ENCODE peak calls at places on chromosome 12, in five cellular contexts. One of them, this sample, is unnamed.
A peak's percentile ranks its signal among the peaks of the same experiment; 100 is the strongest.

GRCh38 chr12:123805119-123805518 is 43.0 kb downstream of the DNAH10 start:
- DNase-seq in mucosa of descending colon: no peak
- DNase-seq in upper lobe of right lung: no peak
- DNase-seq in ascending aorta: no peak
- DNase-seq in lower lobe of right lung: no peak
- DNase-seq in this sample: no peak

GRCh38 chr12:31317471-31318397 is 8.2 kb downstream of the SINHCAF start:
- DNase-seq in mucosa of descending colon: no peak
- DNase-seq in lower lobe of right lung: no peak
- DNase-seq in upper lobe of right lung: no peak
- DNase-seq in ascending aorta: no peak
- DNase-seq in this sample: no peak

GRCh38 chr12:120367252-120367923 is 1.6 kb downstream of the MSI1 start:
- DNase-seq in mucosa of descending colon: peak; percentile 51
- DNase-seq in lower lobe of right lung: no peak
- DNase-seq in upper lobe of right lung: no peak
- DNase-seq in ascending aorta: no peak
- DNase-seq in this sample: no peak

GRCh38 chr12:599756-600155 is 63.5 kb downstream of the NINJ2 start:
- DNase-seq in upper lobe of right lung: no peak
- DNase-seq in lower lobe of right lung: no peak
- DNase-seq in ascending aorta: no peak
- DNase-seq in mucosa of descending colon: no peak
- DNase-seq in this sample: no peak

GRCh38 chr12:45089417-45089816 is 38.5 kb upstream of the DBX2 start:
- DNase-seq in upper lobe of right lung: no peak
- DNase-seq in lower lobe of right lung: no peak
- DNase-seq in mucosa of descending colon: no peak
- DNase-seq in ascending aorta: no peak
- DNase-seq in this sample: no peak

GRCh38 chr12:49649892-49650291 is 26.5 kb downstream of the PRPF40B start:
- DNase-seq in upper lobe of right lung: no peak
- DNase-seq in mucosa of descending colon: no peak
- DNase-seq in lower lobe of right lung: no peak
- DNase-seq in ascending aorta: no peak
- DNase-seq in this sample: no peak

GRCh38 chr12:100348657-100349454 is 8.0 kb upstream of the SLC17A8 start:
- DNase-seq in ascending aorta: no peak
- DNase-seq in lower lobe of right lung: no peak
- DNase-seq in mucosa of descending colon: no peak
- DNase-seq in upper lobe of right lung: no peak
- DNase-seq in this sample: no peak

GRCh38 chr12:113933201-113933786 is 32.8 kb downstream of the RBM19 start:
- DNase-seq in upper lobe of right lung: no peak
- DNase-seq in mucosa of descending colon: no peak
- DNase-seq in lower lobe of right lung: no peak
- DNase-seq in ascending aorta: no peak
- DNase-seq in this sample: no peak

GRCh38 chr12:78229491-78230209 is 399.0 kb downstream of the NAV3 start:
- DNase-seq in ascending aorta: no peak
- DNase-seq in mucosa of descending colon: no peak
- DNase-seq in upper lobe of right lung: no peak
- DNase-seq in lower lobe of right lung: no peak
- DNase-seq in this sample: no peak

GRCh38 chr12:56806303-56806702 is 43.2 kb downstream of the HSD17B6 start:
- DNase-seq in ascending aorta: no peak
- DNase-seq in upper lobe of right lung: no peak
- DNase-seq in mucosa of descending colon: no peak
- DNase-seq in lower lobe of right lung: no peak
- DNase-seq in this sample: no peak
- H3K9me3 ChIP-seq in ascending aorta: peaks cover 5% of the 10 kb centered on the region
- H3K9me3 ChIP-seq in upper lobe of right lung: no peaks in the 10 kb centered on the region
- H3K9me3 ChIP-seq in mucosa of descending colon: peaks cover 21% of the 10 kb centered on the region
- H3K9me3 ChIP-seq in lower lobe of right lung: peaks cover 22% of the 10 kb centered on the region
- H3K9me3 ChIP-seq in this sample: peaks cover 35% of the 10 kb centered on the region

GRCh38 chr12:95701722-95702418 is 88.7 kb downstream of the NTN4 start:
- DNase-seq in ascending aorta: no peak
- DNase-seq in mucosa of descending colon: no peak
- DNase-seq in upper lobe of right lung: no peak
- DNase-seq in lower lobe of right lung: no peak
- DNase-seq in this sample: no peak
- H3K9me3 ChIP-seq in ascending aorta: no peaks in the 10 kb centered on the region
- H3K9me3 ChIP-seq in mucosa of descending colon: no peaks in the 10 kb centered on the region
- H3K9me3 ChIP-seq in upper lobe of right lung: no peaks in the 10 kb centered on the region
- H3K9me3 ChIP-seq in lower lobe of right lung: no peaks in the 10 kb centered on the region
- H3K9me3 ChIP-seq in this sample: no peaks in the 10 kb centered on the region

GRCh38 chr12:57299514-57300016 is 48.6 kb upstream of the STAC3 start:
- DNase-seq in ascending aorta: no peak
- DNase-seq in lower lobe of right lung: no peak
- DNase-seq in upper lobe of right lung: no peak
- DNase-seq in mucosa of descending colon: no peak
- DNase-seq in this sample: no peak

GRCh38 chr12:57296291-57296690 is 45.3 kb upstream of the STAC3 start:
- DNase-seq in mucosa of descending colon: no peak
- DNase-seq in upper lobe of right lung: no peak
- DNase-seq in lower lobe of right lung: no peak
- DNase-seq in ascending aorta: no peak
- DNase-seq in this sample: no peak

GRCh38 chr12:57300961-57301584 is 50.1 kb upstream of the STAC3 start:
- DNase-seq in ascending aorta: no peak
- DNase-seq in lower lobe of right lung: no peak
- DNase-seq in upper lobe of right lung: no peak
- DNase-seq in mucosa of descending colon: no peak
- DNase-seq in this sample: no peak
- H3K9me3 ChIP-seq in ascending aorta: no peaks in the 10 kb centered on the region
- H3K9me3 ChIP-seq in lower lobe of right lung: no peaks in the 10 kb centered on the region
- H3K9me3 ChIP-seq in upper lobe of right lung: no peaks in the 10 kb centered on the region
- H3K9me3 ChIP-seq in mucosa of descending colon: no peaks in the 10 kb centered on the region
- H3K9me3 ChIP-seq in this sample: no peaks in the 10 kb centered on the region

DNA sequence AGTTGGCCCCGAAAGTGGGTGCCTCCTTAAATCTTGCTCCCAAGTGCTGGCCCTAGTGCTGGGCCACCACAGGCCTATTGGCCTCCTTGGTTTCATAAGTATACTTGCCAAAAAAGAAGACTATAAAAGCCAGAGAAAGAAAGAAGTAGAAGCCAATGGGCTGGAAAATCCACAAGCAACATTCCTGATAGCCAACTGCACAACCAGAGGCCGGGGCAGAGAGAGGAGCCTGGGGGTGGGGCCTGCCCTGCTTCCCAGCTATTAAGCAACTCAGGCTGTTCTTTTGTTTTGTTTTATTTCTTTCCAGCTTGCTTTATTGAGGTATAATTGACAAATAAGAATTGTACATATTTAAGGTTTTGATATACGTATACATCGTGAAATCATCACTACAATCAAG is 177.2 kb upstream of the NTF3 start:
- DNase-seq in ascending aorta: no peak
- DNase-seq in upper lobe of right lung: no peak
- DNase-seq in mucosa of descending colon: no peak
- DNase-seq in lower lobe of right lung: no peak
- DNase-seq in this sample: no peak
- H3K9me3 ChIP-seq in ascending aorta: no peaks in the 10 kb centered on the region
- H3K9me3 ChIP-seq in upper lobe of right lung: no peaks in the 10 kb centered on the region
- H3K9me3 ChIP-seq in mucosa of descending colon: no peaks in the 10 kb centered on the region
- H3K9me3 ChIP-seq in lower lobe of right lung: no peaks in the 10 kb centered on the region
- H3K9me3 ChIP-seq in this sample: no peaks in the 10 kb centered on the region

DNA sequence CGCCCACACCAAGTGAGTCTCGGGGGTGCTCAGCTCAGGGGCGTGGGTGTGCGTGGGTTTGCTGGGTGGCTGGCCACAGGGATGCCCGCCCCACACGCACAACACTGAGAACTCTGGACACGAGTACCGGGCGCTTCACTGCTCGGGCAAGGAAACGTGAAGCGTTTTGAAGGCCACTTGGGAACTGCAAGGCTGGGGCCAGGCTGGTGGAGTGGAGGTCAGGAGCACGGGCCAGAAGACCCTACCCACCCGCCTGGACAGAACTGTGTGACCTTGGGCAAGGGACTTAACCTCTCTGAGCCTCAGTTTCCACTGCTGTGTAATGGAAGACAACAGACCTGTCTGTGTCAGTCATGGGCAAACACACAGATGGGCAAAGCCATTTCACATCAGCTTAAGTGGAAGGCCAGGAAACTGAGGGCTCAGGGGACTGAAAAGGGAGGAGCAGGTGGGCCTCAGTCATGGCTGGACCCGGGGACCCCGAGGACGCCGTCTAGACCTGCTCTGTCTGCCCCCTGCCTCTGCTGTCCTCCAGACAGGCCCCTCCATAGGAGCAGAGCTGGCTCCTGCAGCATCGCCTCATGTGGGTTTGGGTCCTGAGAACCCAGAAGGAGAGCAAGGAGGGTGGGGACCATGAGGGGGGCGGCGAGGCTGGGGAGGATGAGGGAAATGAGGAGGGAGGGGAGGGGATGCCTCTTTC is 52.5 kb downstream of the ADGRD1 start:
- DNase-seq in mucosa of descending colon: no peak
- DNase-seq in lower lobe of right lung: no peak
- DNase-seq in ascending aorta: no peak
- DNase-seq in upper lobe of right lung: no peak
- DNase-seq in this sample: peak; percentile 68
- H3K9me3 ChIP-seq in mucosa of descending colon: no peaks in the 10 kb centered on the region
- H3K9me3 ChIP-seq in lower lobe of right lung: no peaks in the 10 kb centered on the region
- H3K9me3 ChIP-seq in ascending aorta: no peaks in the 10 kb centered on the region
- H3K9me3 ChIP-seq in upper lobe of right lung: no peaks in the 10 kb centered on the region
- H3K9me3 ChIP-seq in this sample: no peaks in the 10 kb centered on the region

DNA sequence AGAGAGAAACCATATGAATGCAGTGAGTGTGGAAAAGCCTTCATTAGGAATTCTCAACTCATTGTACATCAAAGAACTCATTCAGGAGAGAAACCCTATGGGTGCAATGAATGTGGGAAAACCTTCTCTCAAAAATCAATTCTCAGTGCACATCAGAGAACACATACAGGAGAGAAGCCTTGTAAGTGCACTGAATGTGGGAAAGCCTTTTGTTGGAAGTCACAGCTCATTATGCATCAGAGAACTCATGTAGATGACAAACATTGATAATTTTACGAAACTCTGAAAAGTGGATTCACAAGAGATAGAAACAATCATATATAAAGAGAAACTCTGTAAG is 22.9 kb downstream of the ZNF268 start:
- DNase-seq in ascending aorta: no peak
- DNase-seq in upper lobe of right lung: no peak
- DNase-seq in mucosa of descending colon: no peak
- DNase-seq in lower lobe of right lung: no peak
- DNase-seq in this sample: no peak
- H3K9me3 ChIP-seq in ascending aorta: peaks cover 89% of the 10 kb centered on the region
- H3K9me3 ChIP-seq in upper lobe of right lung: peaks cover 95% of the 10 kb centered on the region
- H3K9me3 ChIP-seq in mucosa of descending colon: peaks cover 98% of the 10 kb centered on the region
- H3K9me3 ChIP-seq in lower lobe of right lung: peaks cover 97% of the 10 kb centered on the region
- H3K9me3 ChIP-seq in this sample: peaks cover 99% of the 10 kb centered on the region

This sample was measured in spleen.